ENCODE peak calls at places on chromosomes 4 and X, in four cellular contexts. F is Caco-2, R is sigmoid colon, L is heart left ventricle. Z is an unnamed sample. For H3K36me3, the result is how much of the 10 kb centered on the place peaks cover.

GRCh38 chr4:100189820-100190642 is at the start of gene DDIT4L:
- DNase-seq in F (peak), R (peak), L (peak), Z (no peak)

GRCh38 chr4:1043658-1044468 is 32.4 kb downstream of the FGFRL1 start:
- DNase-seq in F (peak), R (peak), L (peak), Z (no peak)

GRCh38 chr4:32748498-32748897 is 2028.3 kb downstream of the PCDH7 start:
- DNase-seq in F (peak), R (no peak), L (peak), Z (no peak)

GRCh38 chrX:7603387-7603786 is 239.6 kb upstream of the VCX start:
- DNase-seq in F (no peak), R (no peak), L (no peak), Z (no peak)

GRCh38 chr4:16794816-16795445 is 103.5 kb downstream of the LDB2 start:
- DNase-seq in F (peak), R (no peak), L (peak), Z (no peak)

GRCh38 chr4:74055096-74055495 is 16.6 kb upstream of the CXCL3 start:
- DNase-seq in F (no peak), R (no peak), L (no peak), Z (no peak)

GRCh38 chrX:8914636-8915035 is 113.5 kb upstream of the FAM9A start:
- DNase-seq in F (no peak), R (no peak), L (no peak), Z (no peak)

GRCh38 chrX:13647709-13648212 is 5.2 kb upstream of the TCEANC start:
- DNase-seq in F (no peak), R (peak), L (peak), Z (peak)

GRCh38 chrX:21738145-21738949 is 19.6 kb downstream of the SMPX start:
- DNase-seq in F (peak), R (no peak), L (no peak), Z (no peak)

GRCh38 chrX:85517994-85518718 is 138.7 kb upstream of the POF1B start:
- DNase-seq in F (no peak), R (no peak), L (no peak), Z (no peak)

GRCh38 chr4:20337261-20337664 is 85.6 kb downstream of the SLIT2 start:
- DNase-seq in F (no peak), R (no peak), L (no peak), Z (no peak)

GRCh38 chrX:73127700-73128241 is 48.5 kb upstream of the PABPC1L2A start:
- DNase-seq in F (no peak), R (no peak), L (no peak), Z (no peak)

GRCh38 chr4:184819786-184820185 is 6.0 kb downstream of the ACSL1 start:
- DNase-seq in F (no peak), R (no peak), L (no peak), Z (no peak)

GRCh38 chr4:167779280-167779679 is 313.1 kb upstream of the ANXA10 start:
- DNase-seq in F (no peak), R (no peak), L (no peak), Z (no peak)

GRCh38 chr4:43339435-43339834 is 446.9 kb downstream of the GRXCR1 start:
- DNase-seq in F (no peak), R (no peak), L (no peak), Z (no peak)

GRCh38 chr4:116953947-116954346 is 131.4 kb downstream of the TRAM1L1 start:
- DNase-seq in F (no peak), R (no peak), L (no peak), Z (no peak)

GRCh38 chr4:67682266-67682665 is 18.7 kb downstream of the UBA6 start:
- DNase-seq in F (no peak), R (no peak), L (no peak), Z (no peak)

GRCh38 chrX:23389196-23389792 is 54.6 kb downstream of the PTCHD1 start:
- DNase-seq in F (no peak), R (no peak), L (no peak), Z (no peak)

GRCh38 chr4:2765832-2766526 is 9.8 kb upstream of the TNIP2 start:
- DNase-seq in F (no peak), R (peak), L (no peak), Z (no peak)

GRCh38 chr4:69830529-69831269 is 29.2 kb downstream of the SULT1E1 start:
- DNase-seq in F (peak), R (no peak), L (no peak), Z (no peak)

GRCh38 chr4:6199344-6199921 is 916 bp downstream of the JAKMIP1 start:
- DNase-seq in F (no peak), R (no peak), L (no peak), Z (no peak)

GRCh38 chr4:123599061-123599919 is 202.7 kb downstream of the SPRY1 start:
- DNase-seq in F (peak), R (no peak), L (no peak), Z (no peak)

GRCh38 chrX:47321386-47321785 is 49.0 kb upstream of the ZNF157 start:
- DNase-seq in F (no peak), R (peak), L (peak), Z (no peak)

GRCh38 chr4:29311231-29311630 is 1408.9 kb upstream of the PCDH7 start:
- DNase-seq in F (no peak), R (no peak), L (no peak), Z (no peak)

GRCh38 chr4:56742080-56742871 is 61.2 kb upstream of the HOPX start:
- DNase-seq in F (no peak), R (no peak), L (no peak), Z (no peak)

GRCh38 chrX:131366387-131366786 is 77.3 kb upstream of the IGSF1 start:
- DNase-seq in F (no peak), R (no peak), L (no peak), Z (no peak)

GRCh38 chrX:68807818-68808217 is 21.0 kb upstream of the EFNB1 start:
- DNase-seq in F (peak), R (no peak), L (no peak), Z (no peak)

GRCh38 chrX:50711907-50712306 is 102.1 kb downstream of the SHROOM4 start:
- DNase-seq in F (no peak), R (no peak), L (no peak), Z (no peak)

GRCh38 chr4:101846550-101846949 is 56.0 kb downstream of the BANK1 start:
- DNase-seq in F (no peak), R (no peak), L (no peak), Z (no peak)

GRCh38 chr4:126799971-126800722 is 832.6 kb upstream of the INTU start:
- DNase-seq in F (no peak), R (no peak), L (no peak), Z (no peak)

DNA sequence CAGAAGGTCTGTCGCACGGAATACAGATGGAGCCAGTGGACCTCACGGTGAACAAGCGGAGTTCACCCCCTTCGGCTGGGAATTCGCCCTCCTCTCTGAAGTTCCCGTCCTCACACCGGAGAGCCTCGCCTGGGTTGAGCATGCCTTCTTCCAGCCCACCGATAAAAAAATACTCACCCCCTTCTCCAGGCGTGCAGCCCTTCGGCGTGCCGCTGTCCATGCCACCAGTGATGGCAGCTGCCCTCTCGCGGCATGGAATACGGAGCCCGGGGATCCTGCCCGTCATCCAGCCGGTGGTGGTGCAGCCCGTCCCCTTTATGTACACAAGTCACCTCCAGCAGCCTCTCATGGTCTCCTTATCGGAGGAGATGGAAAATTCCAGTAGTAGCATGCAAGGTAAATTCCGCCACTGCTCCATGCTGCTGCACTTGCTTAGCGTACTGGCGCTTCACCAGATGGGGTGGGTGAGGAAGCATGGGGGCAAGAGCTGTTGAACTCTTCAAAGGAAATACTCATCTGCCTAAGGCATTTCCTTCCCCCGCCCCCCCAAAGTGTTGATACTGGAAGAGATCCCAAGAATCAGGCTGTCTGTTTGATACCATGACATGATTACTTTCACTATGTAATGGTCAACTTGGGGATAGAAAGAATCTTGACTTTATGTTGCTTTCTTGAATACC is 24.8 kb downstream of the KLF3 start:
- DNase-seq in F (no peak), R (no peak), L (no peak), Z (no peak)
- H3K36me3 ChIP-seq in F (under half), R (under half), L (under half), Z (under half)

DNA sequence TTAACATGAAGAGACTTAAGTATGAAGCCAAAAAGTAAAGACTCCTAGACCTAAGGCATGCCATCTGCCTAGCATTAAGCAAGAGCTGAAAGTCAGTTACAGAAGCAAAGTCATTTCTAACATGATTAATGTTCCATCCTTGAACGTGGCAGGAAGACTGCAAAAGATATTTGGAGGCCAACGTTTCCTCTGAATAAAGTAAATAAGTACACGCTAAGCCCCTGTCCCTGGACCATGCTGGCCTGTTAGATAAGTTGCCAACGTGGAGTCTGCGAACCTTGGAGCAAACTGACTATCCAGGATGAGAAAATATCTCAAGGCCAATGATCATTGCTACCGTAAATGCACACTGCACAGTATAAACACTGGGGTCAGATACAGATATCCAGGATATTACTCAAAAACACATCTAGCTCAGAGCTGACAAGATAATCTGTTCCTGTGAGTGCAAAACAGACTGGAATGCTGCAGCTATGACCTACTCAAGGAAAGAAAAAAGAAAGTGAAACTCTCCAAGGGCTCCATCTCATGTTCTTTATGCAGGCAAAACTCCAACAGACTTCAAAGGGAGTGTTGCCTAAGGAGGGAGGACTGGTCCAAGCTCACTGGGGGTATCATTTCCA is 255.8 kb downstream of the COL25A1 start:
- DNase-seq in F (no peak), R (no peak), L (no peak), Z (no peak)
- H3K4me3 ChIP-seq in F (no peak), R (peak), L (no peak), Z (no peak)

GRCh38 chr4:186015212-186015817 is 53.6 kb upstream of the TLR3 start:
- DNase-seq in F (peak), R (no peak), L (peak), Z (no peak)
- TF ChIP-seq CTCF in F (no peak), R (no peak), L (no peak), Z (no peak)

DNA sequence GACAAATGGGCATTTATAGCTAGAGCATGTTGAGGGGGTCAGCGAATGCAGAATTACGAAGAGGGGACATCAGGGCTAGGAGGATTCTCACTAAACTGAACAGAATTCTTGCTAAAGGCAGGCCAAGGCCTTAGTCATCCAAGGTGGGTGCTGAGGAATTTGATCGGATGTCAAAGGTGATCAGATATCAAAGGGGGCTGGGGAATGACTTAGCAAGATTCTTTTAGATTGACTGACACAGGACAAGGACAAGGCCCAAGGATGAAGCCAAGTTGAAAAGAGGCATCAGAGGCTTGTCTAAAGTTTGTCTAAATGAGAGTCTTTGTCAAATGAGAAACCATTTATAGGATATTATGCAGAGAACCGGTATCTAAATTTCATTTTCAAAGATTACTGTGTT is 9.7 kb downstream of the TMEM184C start:
- DNase-seq in F (no peak), R (no peak), L (no peak), Z (no peak)
- H3K36me3 ChIP-seq in F (under half), R (under half), L (under half), Z (under half)

GRCh38 chrX:153902388-153902787 is 2.1 kb upstream of the AVPR2 start:
- DNase-seq in F (no peak), R (no peak), L (no peak), Z (no peak)

GRCh38 chrX:153903238-153903980 is 1.1 kb upstream of the AVPR2 start:
- DNase-seq in F (no peak), R (no peak), L (no peak), Z (no peak)

GRCh38 chrX:153906126-153906917 is 1.8 kb downstream of the AVPR2 start:
- DNase-seq in F (no peak), R (no peak), L (no peak), Z (no peak)

GRCh38 chrX:153905481-153906095 is 1.1 kb downstream of the AVPR2 start:
- DNase-seq in F (no peak), R (no peak), L (no peak), Z (no peak)

DNA sequence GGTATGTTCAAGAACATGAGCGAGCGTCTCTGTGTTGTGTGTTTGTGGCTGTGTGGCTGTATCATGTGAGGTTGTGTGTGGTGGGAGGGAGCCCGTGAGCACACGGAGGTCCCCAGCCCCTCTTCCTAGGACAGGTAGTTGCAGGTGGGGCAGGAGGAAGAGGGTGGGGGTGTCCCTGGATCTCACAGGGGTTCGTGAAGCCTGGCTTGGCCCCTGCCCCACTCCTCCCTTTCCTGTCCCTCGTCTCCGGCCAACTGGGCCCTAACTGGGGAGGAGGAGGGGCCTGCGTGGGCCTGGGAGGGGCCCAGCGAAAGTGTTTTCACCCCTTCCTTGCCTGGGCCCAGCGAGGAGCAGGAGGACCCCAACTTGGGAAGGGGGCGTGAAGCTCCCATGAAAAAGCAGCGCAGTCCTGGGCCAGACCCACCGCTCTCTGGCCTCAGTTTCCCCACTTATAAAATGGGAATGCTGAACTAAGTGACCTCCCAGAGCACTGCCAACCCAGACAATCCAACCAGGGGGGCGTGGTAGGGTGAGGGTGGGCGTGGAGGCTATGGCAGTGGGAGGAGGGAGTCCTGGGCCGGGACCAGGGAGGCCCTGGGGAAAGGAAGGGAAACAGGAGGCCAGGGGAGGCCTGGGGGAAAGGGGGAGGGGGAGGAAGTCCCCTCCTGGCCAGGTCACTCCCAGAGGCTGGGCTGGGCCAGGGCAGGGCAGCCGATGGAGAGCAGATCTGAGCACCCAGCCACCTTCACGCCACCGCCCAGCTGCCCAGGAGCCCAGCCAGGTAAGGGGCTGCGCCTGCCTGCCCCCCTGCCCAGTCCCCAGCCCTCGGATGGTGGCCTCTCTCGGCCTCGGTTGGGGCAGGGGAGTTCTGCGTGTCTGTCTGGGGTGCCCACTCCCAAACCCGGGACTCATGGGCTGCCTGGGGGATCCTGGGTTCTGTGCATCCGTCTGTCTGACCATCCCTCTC is at the start of gene AVPR2:
- DNase-seq in F (no peak), R (no peak), L (peak), Z (no peak)
- H3K4me3 ChIP-seq in F (no peak), R (no peak), L (no peak), Z (no peak)

GRCh38 chrX:56786889-56787733 is 58.1 kb downstream of the NBDY start:
- DNase-seq in F (no peak), R (peak), L (no peak), Z (no peak)

GRCh38 chrX:56789518-56790070 is 60.6 kb downstream of the NBDY start:
- DNase-seq in F (no peak), R (peak), L (no peak), Z (no peak)

GRCh38 chrX:56788229-56788628 is 59.2 kb downstream of the NBDY start:
- DNase-seq in F (no peak), R (peak), L (no peak), Z (no peak)

GRCh38 chrX:56788717-56789122 is 59.7 kb downstream of the NBDY start:
- DNase-seq in F (no peak), R (peak), L (peak), Z (no peak)

DNA sequence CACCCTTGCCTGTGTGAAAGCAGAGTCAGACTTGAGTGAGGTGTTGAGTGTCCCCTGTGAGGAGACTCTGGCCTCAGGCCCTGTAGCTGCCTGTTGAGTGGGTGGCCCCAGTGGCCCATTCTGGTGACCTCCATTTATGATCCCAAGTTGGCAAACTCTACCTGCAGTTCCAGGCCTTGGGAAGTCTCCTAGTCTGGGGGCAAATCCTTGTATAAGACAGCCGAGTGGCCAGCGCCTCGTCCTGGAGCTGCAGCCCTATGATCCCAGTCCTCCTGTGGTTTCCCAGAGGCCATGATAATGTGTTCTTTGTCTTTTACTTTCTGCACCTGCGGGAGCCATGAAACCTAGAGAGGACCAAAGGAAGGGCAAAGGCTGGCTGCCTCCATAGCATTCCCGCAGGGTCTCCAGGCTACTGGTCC is 58.7 kb downstream of the NBDY start:
- DNase-seq in F (no peak), R (peak), L (no peak), Z (no peak)
- TF ChIP-seq CTCF in F (no peak), R (no peak), L (no peak), Z (no peak)

Z was measured in CD8-positive, alpha-beta T cell.